ENCODE peak calls at places on chromosomes 11 and 22, in eight cellular contexts. One of them, this sample, is unnamed.

GRCh38 chr22:19942071-19942885 is 660 bp upstream of the TXNRD2 start:
- DNase-seq in NCI-H510A treated with DMSO at 0.1 percent for 48 hours: no peak
- DNase-seq in cardiac fibroblast: peak
- DNase-seq in head of caudate nucleus: no peak
- DNase-seq in GM23338: no peak
- DNase-seq in naive thymus-derived CD4-positive, alpha-beta T cell: no peak
- DNase-seq in T-cell: no peak
- DNase-seq in choroid plexus epithelial cell: peak
- DNase-seq in this sample: no peak

GRCh38 chr22:40178417-40179409 is 988 bp downstream of the TNRC6B start:
- DNase-seq in T-cell: peak
- DNase-seq in choroid plexus epithelial cell: peak
- DNase-seq in NCI-H510A treated with DMSO at 0.1 percent for 48 hours: peak
- DNase-seq in cardiac fibroblast: peak
- DNase-seq in naive thymus-derived CD4-positive, alpha-beta T cell: peak
- DNase-seq in GM23338: peak
- DNase-seq in head of caudate nucleus: peak
- DNase-seq in this sample: no peak

GRCh38 chr11:62788991-62789390 is 1.8 kb downstream of the TMEM179B start:
- DNase-seq in head of caudate nucleus: no peak
- DNase-seq in GM23338: peak
- DNase-seq in naive thymus-derived CD4-positive, alpha-beta T cell: no peak
- DNase-seq in T-cell: no peak
- DNase-seq in choroid plexus epithelial cell: no peak
- DNase-seq in NCI-H510A treated with DMSO at 0.1 percent for 48 hours: no peak
- DNase-seq in cardiac fibroblast: no peak
- DNase-seq in this sample: no peak

GRCh38 chr11:47470671-47471070 is 21.7 kb upstream of the RAPSN start:
- DNase-seq in T-cell: no peak
- DNase-seq in GM23338: no peak
- DNase-seq in naive thymus-derived CD4-positive, alpha-beta T cell: no peak
- DNase-seq in choroid plexus epithelial cell: no peak
- DNase-seq in cardiac fibroblast: no peak
- DNase-seq in NCI-H510A treated with DMSO at 0.1 percent for 48 hours: no peak
- DNase-seq in head of caudate nucleus: no peak
- DNase-seq in this sample: no peak

GRCh38 chr11:97502201-97502600 is 1112.4 kb downstream of the JRKL start:
- DNase-seq in head of caudate nucleus: no peak
- DNase-seq in T-cell: no peak
- DNase-seq in GM23338: no peak
- DNase-seq in choroid plexus epithelial cell: peak
- DNase-seq in cardiac fibroblast: no peak
- DNase-seq in naive thymus-derived CD4-positive, alpha-beta T cell: no peak
- DNase-seq in NCI-H510A treated with DMSO at 0.1 percent for 48 hours: no peak
- DNase-seq in this sample: no peak

GRCh38 chr11:112225753-112226061 is 521 bp upstream of the PTS start:
- DNase-seq in NCI-H510A treated with DMSO at 0.1 percent for 48 hours: no peak
- DNase-seq in cardiac fibroblast: no peak
- DNase-seq in GM23338: no peak
- DNase-seq in choroid plexus epithelial cell: peak
- DNase-seq in head of caudate nucleus: no peak
- DNase-seq in T-cell: no peak
- DNase-seq in naive thymus-derived CD4-positive, alpha-beta T cell: no peak
- DNase-seq in this sample: no peak

GRCh38 chr22:45651931-45652528 is 19.6 kb upstream of the ATXN10 start:
- DNase-seq in cardiac fibroblast: no peak
- DNase-seq in GM23338: no peak
- DNase-seq in choroid plexus epithelial cell: no peak
- DNase-seq in head of caudate nucleus: no peak
- DNase-seq in NCI-H510A treated with DMSO at 0.1 percent for 48 hours: no peak
- DNase-seq in T-cell: no peak
- DNase-seq in naive thymus-derived CD4-positive, alpha-beta T cell: no peak
- DNase-seq in this sample: no peak

GRCh38 chr22:23279781-23280180 is 99.5 kb downstream of the BCR start:
- DNase-seq in T-cell: no peak
- DNase-seq in cardiac fibroblast: no peak
- DNase-seq in NCI-H510A treated with DMSO at 0.1 percent for 48 hours: no peak
- DNase-seq in head of caudate nucleus: no peak
- DNase-seq in choroid plexus epithelial cell: no peak
- DNase-seq in GM23338: no peak
- DNase-seq in naive thymus-derived CD4-positive, alpha-beta T cell: no peak
- DNase-seq in this sample: no peak

GRCh38 chr22:37220543-37220968 is 8.3 kb upstream of the SSTR3 start:
- DNase-seq in naive thymus-derived CD4-positive, alpha-beta T cell: no peak
- DNase-seq in NCI-H510A treated with DMSO at 0.1 percent for 48 hours: no peak
- DNase-seq in head of caudate nucleus: no peak
- DNase-seq in GM23338: no peak
- DNase-seq in choroid plexus epithelial cell: no peak
- DNase-seq in cardiac fibroblast: peak
- DNase-seq in T-cell: no peak
- DNase-seq in this sample: no peak

GRCh38 chr11:62116458-62116857 is 7.4 kb upstream of the INCENP start:
- DNase-seq in naive thymus-derived CD4-positive, alpha-beta T cell: no peak
- DNase-seq in choroid plexus epithelial cell: no peak
- DNase-seq in GM23338: no peak
- DNase-seq in T-cell: no peak
- DNase-seq in NCI-H510A treated with DMSO at 0.1 percent for 48 hours: no peak
- DNase-seq in head of caudate nucleus: no peak
- DNase-seq in cardiac fibroblast: no peak
- DNase-seq in this sample: no peak

GRCh38 chr11:128929991-128930390 is 12.7 kb downstream of the TP53AIP1 start:
- DNase-seq in NCI-H510A treated with DMSO at 0.1 percent for 48 hours: no peak
- DNase-seq in GM23338: no peak
- DNase-seq in cardiac fibroblast: peak
- DNase-seq in naive thymus-derived CD4-positive, alpha-beta T cell: no peak
- DNase-seq in choroid plexus epithelial cell: peak
- DNase-seq in head of caudate nucleus: no peak
- DNase-seq in T-cell: no peak
- DNase-seq in this sample: no peak

GRCh38 chr11:114598461-114598860 is 2.9 kb upstream of the NXPE4 start:
- DNase-seq in T-cell: no peak
- DNase-seq in cardiac fibroblast: no peak
- DNase-seq in choroid plexus epithelial cell: no peak
- DNase-seq in head of caudate nucleus: no peak
- DNase-seq in GM23338: no peak
- DNase-seq in naive thymus-derived CD4-positive, alpha-beta T cell: no peak
- DNase-seq in NCI-H510A treated with DMSO at 0.1 percent for 48 hours: no peak
- DNase-seq in this sample: no peak

GRCh38 chr11:9855579-9856260 is 191.8 kb downstream of the SWAP70 start:
- DNase-seq in GM23338: no peak
- DNase-seq in NCI-H510A treated with DMSO at 0.1 percent for 48 hours: no peak
- DNase-seq in choroid plexus epithelial cell: no peak
- DNase-seq in head of caudate nucleus: no peak
- DNase-seq in cardiac fibroblast: no peak
- DNase-seq in T-cell: no peak
- DNase-seq in naive thymus-derived CD4-positive, alpha-beta T cell: no peak
- DNase-seq in this sample: no peak

GRCh38 chr11:111064118-111064517 is 181.4 kb upstream of the POU2AF2 start:
- DNase-seq in choroid plexus epithelial cell: peak
- DNase-seq in T-cell: no peak
- DNase-seq in naive thymus-derived CD4-positive, alpha-beta T cell: no peak
- DNase-seq in cardiac fibroblast: peak
- DNase-seq in NCI-H510A treated with DMSO at 0.1 percent for 48 hours: no peak
- DNase-seq in head of caudate nucleus: peak
- DNase-seq in GM23338: no peak
- DNase-seq in this sample: no peak

GRCh38 chr22:30444632-30445437 is 19.3 kb downstream of the MTFP1 start:
- DNase-seq in naive thymus-derived CD4-positive, alpha-beta T cell: no peak
- DNase-seq in cardiac fibroblast: peak
- DNase-seq in NCI-H510A treated with DMSO at 0.1 percent for 48 hours: peak
- DNase-seq in T-cell: no peak
- DNase-seq in head of caudate nucleus: peak
- DNase-seq in choroid plexus epithelial cell: peak
- DNase-seq in GM23338: peak
- DNase-seq in this sample: peak

GRCh38 chr11:46335858-46336600 is 11.2 kb upstream of the DGKZ start:
- DNase-seq in choroid plexus epithelial cell: no peak
- DNase-seq in cardiac fibroblast: no peak
- DNase-seq in T-cell: no peak
- DNase-seq in GM23338: no peak
- DNase-seq in naive thymus-derived CD4-positive, alpha-beta T cell: no peak
- DNase-seq in NCI-H510A treated with DMSO at 0.1 percent for 48 hours: no peak
- DNase-seq in head of caudate nucleus: no peak
- DNase-seq in this sample: no peak

GRCh38 chr22:37316405-37316804 is 34.1 kb downstream of the CYTH4 start:
- DNase-seq in naive thymus-derived CD4-positive, alpha-beta T cell: no peak
- DNase-seq in GM23338: no peak
- DNase-seq in NCI-H510A treated with DMSO at 0.1 percent for 48 hours: no peak
- DNase-seq in T-cell: no peak
- DNase-seq in cardiac fibroblast: no peak
- DNase-seq in choroid plexus epithelial cell: no peak
- DNase-seq in head of caudate nucleus: no peak
- DNase-seq in this sample: no peak

GRCh38 chr11:89184021-89184420 is 6.3 kb downstream of the TYR start:
- DNase-seq in cardiac fibroblast: no peak
- DNase-seq in GM23338: no peak
- DNase-seq in head of caudate nucleus: no peak
- DNase-seq in choroid plexus epithelial cell: peak
- DNase-seq in NCI-H510A treated with DMSO at 0.1 percent for 48 hours: no peak
- DNase-seq in T-cell: no peak
- DNase-seq in naive thymus-derived CD4-positive, alpha-beta T cell: no peak
- DNase-seq in this sample: no peak

GRCh38 chr11:65471410-65471762 is 27.5 kb upstream of the MALAT1 start:
- DNase-seq in T-cell: no peak
- DNase-seq in naive thymus-derived CD4-positive, alpha-beta T cell: no peak
- DNase-seq in NCI-H510A treated with DMSO at 0.1 percent for 48 hours: no peak
- DNase-seq in cardiac fibroblast: peak
- DNase-seq in choroid plexus epithelial cell: peak
- DNase-seq in GM23338: peak
- DNase-seq in head of caudate nucleus: peak
- DNase-seq in this sample: no peak

GRCh38 chr22:49040754-49041467 is 786.8 kb downstream of the BRD1 start:
- DNase-seq in head of caudate nucleus: no peak
- DNase-seq in T-cell: no peak
- DNase-seq in naive thymus-derived CD4-positive, alpha-beta T cell: no peak
- DNase-seq in NCI-H510A treated with DMSO at 0.1 percent for 48 hours: no peak
- DNase-seq in GM23338: no peak
- DNase-seq in choroid plexus epithelial cell: no peak
- DNase-seq in cardiac fibroblast: no peak
- DNase-seq in this sample: no peak

GRCh38 chr11:79940165-79940564 is 499.3 kb upstream of the TENM4 start:
- DNase-seq in cardiac fibroblast: no peak
- DNase-seq in T-cell: no peak
- DNase-seq in GM23338: peak
- DNase-seq in NCI-H510A treated with DMSO at 0.1 percent for 48 hours: peak
- DNase-seq in head of caudate nucleus: no peak
- DNase-seq in naive thymus-derived CD4-positive, alpha-beta T cell: no peak
- DNase-seq in choroid plexus epithelial cell: no peak
- DNase-seq in this sample: no peak

GRCh38 chr22:26589367-26589844 is 526 bp downstream of the TPST2 start:
- DNase-seq in GM23338: peak
- DNase-seq in NCI-H510A treated with DMSO at 0.1 percent for 48 hours: no peak
- DNase-seq in naive thymus-derived CD4-positive, alpha-beta T cell: no peak
- DNase-seq in cardiac fibroblast: peak
- DNase-seq in head of caudate nucleus: no peak
- DNase-seq in T-cell: peak
- DNase-seq in choroid plexus epithelial cell: no peak
- DNase-seq in this sample: no peak

GRCh38 chr11:69201764-69202370 is 46.1 kb downstream of the SMIM38 start:
- DNase-seq in NCI-H510A treated with DMSO at 0.1 percent for 48 hours: no peak
- DNase-seq in naive thymus-derived CD4-positive, alpha-beta T cell: no peak
- DNase-seq in head of caudate nucleus: no peak
- DNase-seq in choroid plexus epithelial cell: no peak
- DNase-seq in T-cell: no peak
- DNase-seq in GM23338: no peak
- DNase-seq in cardiac fibroblast: no peak
- DNase-seq in this sample: no peak

GRCh38 chr11:8268530-8269461 is 5.1 kb upstream of the LMO1 start:
- DNase-seq in naive thymus-derived CD4-positive, alpha-beta T cell: no peak
- DNase-seq in choroid plexus epithelial cell: no peak
- DNase-seq in NCI-H510A treated with DMSO at 0.1 percent for 48 hours: no peak
- DNase-seq in head of caudate nucleus: no peak
- DNase-seq in cardiac fibroblast: no peak
- DNase-seq in T-cell: no peak
- DNase-seq in GM23338: peak
- DNase-seq in this sample: no peak

GRCh38 chr22:38456841-38457699 is 2.1 kb upstream of the KCNJ4 start:
- DNase-seq in naive thymus-derived CD4-positive, alpha-beta T cell: no peak
- DNase-seq in cardiac fibroblast: no peak
- DNase-seq in head of caudate nucleus: no peak
- DNase-seq in T-cell: no peak
- DNase-seq in NCI-H510A treated with DMSO at 0.1 percent for 48 hours: no peak
- DNase-seq in GM23338: no peak
- DNase-seq in choroid plexus epithelial cell: peak
- DNase-seq in this sample: no peak

GRCh38 chr11:132894598-132894997 is 637.7 kb downstream of the OPCML start:
- DNase-seq in NCI-H510A treated with DMSO at 0.1 percent for 48 hours: no peak
- DNase-seq in naive thymus-derived CD4-positive, alpha-beta T cell: no peak
- DNase-seq in head of caudate nucleus: no peak
- DNase-seq in cardiac fibroblast: no peak
- DNase-seq in GM23338: no peak
- DNase-seq in choroid plexus epithelial cell: no peak
- DNase-seq in T-cell: no peak
- DNase-seq in this sample: no peak

GRCh38 chr22:30253205-30253852 is 6.8 kb upstream of the LIF start:
- DNase-seq in cardiac fibroblast: peak
- DNase-seq in naive thymus-derived CD4-positive, alpha-beta T cell: no peak
- DNase-seq in GM23338: no peak
- DNase-seq in choroid plexus epithelial cell: no peak
- DNase-seq in T-cell: no peak
- DNase-seq in NCI-H510A treated with DMSO at 0.1 percent for 48 hours: peak
- DNase-seq in head of caudate nucleus: peak
- DNase-seq in this sample: no peak

GRCh38 chr11:92284558-92284957 is 59.9 kb downstream of the FAT3 start:
- DNase-seq in NCI-H510A treated with DMSO at 0.1 percent for 48 hours: no peak
- DNase-seq in T-cell: no peak
- DNase-seq in choroid plexus epithelial cell: no peak
- DNase-seq in cardiac fibroblast: no peak
- DNase-seq in head of caudate nucleus: no peak
- DNase-seq in naive thymus-derived CD4-positive, alpha-beta T cell: no peak
- DNase-seq in GM23338: no peak
- DNase-seq in this sample: no peak

GRCh38 chr22:17398159-17398558 is 28.9 kb downstream of the CECR2 start:
- DNase-seq in T-cell: no peak
- DNase-seq in naive thymus-derived CD4-positive, alpha-beta T cell: no peak
- DNase-seq in GM23338: no peak
- DNase-seq in choroid plexus epithelial cell: no peak
- DNase-seq in NCI-H510A treated with DMSO at 0.1 percent for 48 hours: no peak
- DNase-seq in cardiac fibroblast: no peak
- DNase-seq in head of caudate nucleus: no peak
- DNase-seq in this sample: no peak

GRCh38 chr11:48002565-48002964 is 22.2 kb downstream of the PTPRJ start:
- DNase-seq in NCI-H510A treated with DMSO at 0.1 percent for 48 hours: peak
- DNase-seq in GM23338: no peak
- DNase-seq in head of caudate nucleus: no peak
- DNase-seq in naive thymus-derived CD4-positive, alpha-beta T cell: no peak
- DNase-seq in choroid plexus epithelial cell: no peak
- DNase-seq in T-cell: no peak
- DNase-seq in cardiac fibroblast: no peak
- DNase-seq in this sample: no peak

GRCh38 chr11:94854770-94855633 is 86.8 kb downstream of the AMOTL1 start:
- DNase-seq in head of caudate nucleus: no peak
- DNase-seq in GM23338: no peak
- DNase-seq in NCI-H510A treated with DMSO at 0.1 percent for 48 hours: no peak
- DNase-seq in naive thymus-derived CD4-positive, alpha-beta T cell: no peak
- DNase-seq in cardiac fibroblast: peak
- DNase-seq in choroid plexus epithelial cell: no peak
- DNase-seq in T-cell: no peak
- DNase-seq in this sample: no peak

GRCh38 chr11:3840870-3841425 is at the start of gene RHOG:
- DNase-seq in head of caudate nucleus: peak
- DNase-seq in T-cell: no peak
- DNase-seq in NCI-H510A treated with DMSO at 0.1 percent for 48 hours: peak
- DNase-seq in GM23338: peak
- DNase-seq in naive thymus-derived CD4-positive, alpha-beta T cell: peak
- DNase-seq in cardiac fibroblast: peak
- DNase-seq in choroid plexus epithelial cell: peak
- DNase-seq in this sample: peak

GRCh38 chr22:35616043-35616442 is 1.1 kb downstream of the MB start:
- DNase-seq in T-cell: no peak
- DNase-seq in choroid plexus epithelial cell: no peak
- DNase-seq in cardiac fibroblast: no peak
- DNase-seq in NCI-H510A treated with DMSO at 0.1 percent for 48 hours: no peak
- DNase-seq in head of caudate nucleus: no peak
- DNase-seq in naive thymus-derived CD4-positive, alpha-beta T cell: no peak
- DNase-seq in GM23338: no peak
- DNase-seq in this sample: no peak

GRCh38 chr22:29157759-29158535 is 47.7 kb upstream of the EMID1 start:
- DNase-seq in naive thymus-derived CD4-positive, alpha-beta T cell: no peak
- DNase-seq in NCI-H510A treated with DMSO at 0.1 percent for 48 hours: no peak
- DNase-seq in T-cell: no peak
- DNase-seq in head of caudate nucleus: no peak
- DNase-seq in GM23338: peak
- DNase-seq in choroid plexus epithelial cell: no peak
- DNase-seq in cardiac fibroblast: no peak
- DNase-seq in this sample: no peak

This sample was measured in effector memory CD8-positive, alpha-beta T cell.